ENCODE peak calls at places on chromosomes 5 and 9, in ten cellular contexts. V, N, R, C, X, A, Q, W, Y and P are unnamed samples.

GRCh38 chr5:117889592-117889991 is 1098.8 kb downstream of the DTWD2 start:
- DNase-seq in R (no peak), Q (no peak), V (no peak), C (peak), X (no peak), A (peak), N (no peak), W (no peak), Y (no peak), P (no peak)

GRCh38 chr9:36584626-36585460 is 12.1 kb downstream of the MELK start:
- DNase-seq in R (no peak), A (no peak), V (no peak), X (no peak), N (peak), C (peak), Y (no peak), Q (no peak), W (no peak), P (no peak)

GRCh38 chr9:78025186-78025585 is 6.4 kb downstream of the GNAQ start:
- DNase-seq in C (no peak), A (no peak), Q (no peak), Y (no peak), V (no peak), R (no peak), N (no peak), W (no peak), X (no peak), P (no peak)

GRCh38 chr5:103648086-103648485 is 85.5 kb upstream of the NUDT12 start:
- DNase-seq in Q (no peak), A (no peak), N (no peak), C (no peak), V (no peak), W (no peak), Y (no peak), R (no peak), X (no peak), P (no peak)

GRCh38 chr9:120481842-120482241 is 98.1 kb downstream of the CDK5RAP2 start:
- DNase-seq in W (no peak), Q (no peak), R (no peak), Y (no peak), X (no peak), C (no peak), A (no peak), N (no peak), V (no peak), P (no peak)

GRCh38 chr5:180639743-180640300 is 9.6 kb downstream of the FLT4 start:
- DNase-seq in N (no peak), C (no peak), Y (peak), Q (no peak), R (peak), V (no peak), W (no peak), X (no peak), A (no peak), P (no peak)

GRCh38 chr5:172235827-172236749 is 42.1 kb downstream of the EFCAB9 start:
- DNase-seq in N (no peak), Q (no peak), R (no peak), C (peak), A (no peak), X (no peak), W (no peak), Y (no peak), V (no peak), P (no peak)

GRCh38 chr5:122864400-122864799 is 19.0 kb downstream of the SNX24 start:
- DNase-seq in Y (no peak), V (no peak), R (no peak), W (no peak), Q (no peak), N (no peak), A (peak), X (no peak), C (no peak), P (no peak)

GRCh38 chr5:161064800-161065199 is 212.8 kb upstream of the ATP10B start:
- DNase-seq in C (no peak), X (no peak), Q (no peak), V (no peak), W (no peak), A (no peak), R (no peak), N (no peak), Y (no peak), P (no peak)

GRCh38 chr5:150612905-150613670 is 27.4 kb upstream of the SYNPO start:
- DNase-seq in C (no peak), N (no peak), Y (no peak), R (no peak), A (no peak), X (no peak), Q (no peak), V (no peak), W (peak), P (no peak)

GRCh38 chr5:175797521-175798038 is 73.8 kb upstream of the CPLX2 start:
- DNase-seq in Y (no peak), N (no peak), W (no peak), C (no peak), A (no peak), X (no peak), Q (no peak), R (no peak), V (no peak), P (peak)

GRCh38 chr5:151020304-151021031 is at the start of gene GPX3:
- DNase-seq in N (peak), Y (peak), Q (peak), C (peak), V (peak), W (peak), X (peak), R (peak), A (peak), P (peak)

GRCh38 chr9:133403766-133404439 is 13.9 kb downstream of the REXO4 start:
- DNase-seq in N (no peak), W (peak), R (no peak), Y (no peak), A (peak), V (no peak), Q (no peak), X (no peak), C (no peak), P (no peak)

GRCh38 chr9:19229725-19230355 is 653 bp upstream of the DENND4C start:
- DNase-seq in Q (peak), C (no peak), V (peak), X (peak), N (no peak), W (peak), R (peak), A (peak), Y (peak), P (no peak)

GRCh38 chr9:20620658-20621552 is 1.4 kb downstream of the MLLT3 start:
- DNase-seq in R (peak), C (peak), Q (peak), N (peak), A (no peak), Y (peak), X (no peak), V (peak), W (peak), P (peak)

GRCh38 chr9:112020680-112021596 is 124.3 kb downstream of the UGCG start:
- DNase-seq in A (no peak), R (no peak), W (no peak), C (peak), Y (no peak), V (no peak), X (no peak), N (no peak), Q (no peak), P (no peak)

GRCh38 chr5:66660401-66660800 is 64.2 kb downstream of the MAST4 start:
- DNase-seq in V (no peak), C (no peak), R (no peak), N (no peak), Y (no peak), W (no peak), Q (no peak), A (no peak), X (no peak), P (no peak)

DNA sequence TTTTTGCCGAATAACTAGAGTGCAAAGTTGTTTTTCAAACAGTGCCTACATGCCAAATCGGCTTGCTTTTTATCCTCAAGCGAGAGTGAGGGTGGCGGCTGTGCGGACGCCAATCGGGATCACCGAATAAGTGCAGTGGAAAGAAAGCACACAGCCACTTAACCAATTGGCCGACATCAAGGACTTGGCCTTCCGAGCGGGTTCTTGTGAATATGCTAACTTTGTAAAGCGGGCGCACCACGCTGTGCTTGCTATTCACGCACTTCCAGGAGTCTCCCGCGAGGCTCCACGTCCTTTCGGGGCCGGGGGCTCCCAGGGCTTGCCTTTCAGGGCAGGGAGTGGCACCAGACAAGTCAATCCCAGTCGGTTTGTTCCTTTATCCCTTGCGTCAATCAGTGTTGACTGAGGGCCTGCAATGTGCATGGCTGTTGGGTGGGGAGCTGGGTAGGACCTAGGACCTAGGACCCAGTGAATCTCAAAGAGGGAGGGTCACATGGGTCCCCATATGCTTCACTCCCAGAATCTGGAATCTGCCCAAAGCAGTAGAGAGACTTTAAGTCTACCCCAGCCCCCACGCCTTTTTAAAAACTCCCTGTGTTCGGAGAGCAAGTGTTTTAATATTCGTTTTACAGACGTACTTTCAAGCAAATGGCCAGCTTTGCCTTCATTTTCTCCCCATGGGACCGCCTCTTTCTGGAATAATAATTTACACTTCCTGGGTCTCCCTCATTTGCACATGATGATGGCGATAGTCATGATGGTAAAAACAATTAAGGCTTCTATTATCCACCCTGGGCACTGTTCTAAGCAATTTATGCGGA is 2.0 kb upstream of the GCNT4 start:
- DNase-seq in N (peak), C (peak), A (peak), X (no peak), V (no peak), Q (peak), Y (no peak), R (peak), W (peak), P (peak)
- H3K27ac ChIP-seq in N (peak), C (peak), A (peak), X (peak), V (no peak), Q (peak), Y (peak), R (peak), W (peak), P (no peak)

DNA sequence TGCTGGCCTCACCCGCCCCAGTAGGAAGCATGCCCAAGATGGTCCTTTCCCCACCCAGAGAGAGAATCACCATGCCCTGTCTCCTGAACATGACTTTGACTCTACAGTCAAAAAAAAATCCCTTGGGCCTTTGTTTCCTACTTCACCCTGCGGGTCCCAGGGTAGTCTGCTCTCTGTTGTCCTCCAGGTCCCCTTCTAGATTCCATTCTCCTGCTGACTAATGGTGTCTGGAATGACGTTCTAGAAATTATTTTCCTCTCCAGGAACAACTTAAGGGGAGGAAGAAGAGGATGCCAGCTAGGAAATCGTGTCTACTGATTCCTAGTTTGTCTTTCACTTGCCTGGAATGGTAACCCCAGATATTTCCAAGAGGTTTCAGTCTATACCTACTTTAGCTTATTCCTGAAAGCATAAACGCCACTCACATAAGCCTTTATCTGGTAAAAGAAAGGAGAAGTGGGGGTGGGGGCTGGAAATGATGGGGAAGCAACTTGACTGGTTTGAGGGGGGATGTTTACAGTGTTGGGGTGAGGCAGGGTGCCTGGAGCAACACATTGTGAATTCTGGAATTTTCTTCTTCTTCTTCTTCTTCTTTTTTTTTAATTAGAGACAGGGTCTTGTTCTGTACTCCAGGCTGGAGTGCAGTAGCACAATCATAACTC is 93.9 kb downstream of the SNX18 start:
- DNase-seq in N (no peak), W (no peak), C (no peak), Y (no peak), Q (no peak), X (no peak), A (no peak), V (no peak), R (no peak), P (no peak)
- H3K27ac ChIP-seq in N (peak), W (no peak), C (no peak), Y (no peak), Q (no peak), X (no peak), A (no peak), V (no peak), R (no peak), P (no peak)

GRCh38 chr9:131480258-131480657 is 22.5 kb upstream of the POMT1 start:
- DNase-seq in C (no peak), W (no peak), R (no peak), A (no peak), Y (no peak), X (no peak), Q (no peak), N (no peak), V (no peak), P (no peak)

GRCh38 chr9:131478421-131478868 is 24.3 kb upstream of the POMT1 start:
- DNase-seq in R (no peak), W (peak), Y (peak), Q (no peak), X (no peak), C (no peak), A (peak), N (no peak), V (no peak), P (peak)

GRCh38 chr9:131477367-131477766 is 25.4 kb upstream of the POMT1 start:
- DNase-seq in V (no peak), Y (no peak), R (no peak), C (no peak), N (no peak), Q (no peak), W (no peak), A (no peak), X (no peak), P (no peak)

GRCh38 chr9:131477816-131478419 is 24.8 kb upstream of the POMT1 start:
- DNase-seq in X (no peak), N (no peak), V (no peak), C (no peak), W (no peak), Y (no peak), A (no peak), R (no peak), Q (no peak), P (no peak)

DNA sequence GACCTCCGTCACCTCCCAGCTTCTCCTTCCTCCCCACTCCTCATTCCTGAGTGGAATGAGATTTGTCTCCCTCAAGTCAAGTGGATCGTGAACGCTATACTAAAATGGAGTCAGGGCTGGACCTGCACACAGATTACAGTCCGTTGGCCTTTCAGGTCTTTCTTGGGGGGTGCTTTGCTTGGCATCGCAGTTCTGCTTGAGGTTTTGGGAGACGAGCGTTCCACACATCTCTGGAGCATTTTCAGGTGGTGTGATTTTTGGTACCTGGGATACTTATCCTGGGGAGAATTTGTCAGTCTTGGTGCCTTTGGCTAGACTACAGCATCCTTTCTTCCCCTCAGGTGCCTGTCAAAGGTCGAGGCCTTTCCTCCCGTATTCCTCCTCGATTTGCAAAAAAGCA is 23.8 kb upstream of the POMT1 start:
- DNase-seq in C (no peak), N (no peak), A (no peak), V (no peak), W (no peak), Q (no peak), X (no peak), R (no peak), Y (no peak), P (no peak)
- H3K27ac ChIP-seq in C (no peak), N (no peak), A (no peak), V (no peak), W (no peak), Q (no peak), X (no peak), R (no peak), Y (no peak), P (no peak)

GRCh38 chr5:45110399-45110798 is 301.7 kb downstream of the MRPS30 start:
- DNase-seq in V (no peak), A (no peak), C (no peak), X (no peak), N (no peak), W (no peak), Y (no peak), Q (no peak), R (no peak), P (no peak)
- H3K27ac ChIP-seq in V (no peak), A (no peak), C (no peak), X (no peak), N (no peak), W (no peak), Y (no peak), Q (no peak), R (no peak), P (no peak)